ENCODE peak calls at places on chromosome 17, in nine cellular contexts. S is body of pancreas; A is neural progenitor cell; W is OCI-LY7; R is right atrium auricular region; U is CD4-positive, CD25-positive, alpha-beta regulatory T cell; O is A549; T is hepatocyte; I is endodermal cell. Y is an unnamed sample.

GRCh38 chr17:62754696-62755095 is 53.4 kb downstream of the MARCHF10 start:
- DNase-seq in S (no peak), A (no peak), W (no peak), R (no peak), U (no peak), O (no peak), T (no peak), I (peak; percentile 1), Y (no peak)

GRCh38 chr17:82837586-82838320 is 2.1 kb downstream of the ZNF750 start:
- DNase-seq in S (no peak), A (no peak), W (no peak), R (no peak), U (no peak), O (no peak), T (no peak), I (no peak), Y (no peak)

GRCh38 chr17:63454915-63455314 is 8.8 kb upstream of the CYB561 start:
- DNase-seq in S (no peak), A (no peak), W (no peak), R (no peak), U (no peak), O (no peak), T (no peak), I (no peak), Y (no peak)

GRCh38 chr17:36728030-36728991 is 126.9 kb downstream of the MRM1 start:
- DNase-seq in S (no peak), A (no peak), W (no peak), R (no peak), U (peak; percentile 16), O (no peak), T (no peak), I (peak; percentile 75), Y (no peak)

GRCh38 chr17:80826955-80827645 is 164.5 kb upstream of the CHMP6 start:
- DNase-seq in S (no peak), A (peak; percentile 39), W (no peak), R (peak; percentile 90), U (no peak), O (peak; percentile 67), T (peak; percentile 50), I (peak; percentile 83), Y (peak; percentile 91)

GRCh38 chr17:33322063-33322462 is 29.0 kb upstream of the ASIC2 start:
- DNase-seq in S (no peak), A (no peak), W (no peak), R (no peak), U (no peak), O (no peak), T (no peak), I (no peak), Y (no peak)

GRCh38 chr17:49361902-49362722 is at the start of gene ZNF652:
- DNase-seq in S (peak; percentile 98), A (peak; percentile 99), W (peak; percentile 98), R (peak; percentile 79), U (peak; percentile 97), O (peak; percentile 96), T (peak; percentile 98), I (peak; percentile 100), Y (peak; percentile 86)

GRCh38 chr17:8949061-8949622 is 16.4 kb downstream of the PIK3R5 start:
- DNase-seq in S (no peak), A (no peak), W (no peak), R (no peak), U (peak; percentile 63), O (no peak), T (no peak), I (no peak), Y (no peak)

GRCh38 chr17:15306406-15306970 is 34.9 kb downstream of the TEKT3 start:
- DNase-seq in S (no peak), A (no peak), W (no peak), R (no peak), U (no peak), O (no peak), T (no peak), I (no peak), Y (no peak)

GRCh38 chr17:63841350-63842172 is 924 bp downstream of the SMARCD2 start:
- DNase-seq in S (peak; percentile 65), A (peak; percentile 71), W (peak; percentile 61), R (peak; percentile 80), U (peak; percentile 31), O (no peak), T (peak; percentile 75), I (peak; percentile 84), Y (peak; percentile 66)

GRCh38 chr17:6084226-6085161 is 14.3 kb downstream of the WSCD1 start:
- DNase-seq in S (no peak), A (peak; percentile 80), W (no peak), R (no peak), U (no peak), O (no peak), T (no peak), I (no peak), Y (peak; percentile 76)

GRCh38 chr17:45409659-45410076 is 23.0 kb downstream of the ARHGAP27 start:
- DNase-seq in S (no peak), A (no peak), W (peak; percentile 56), R (no peak), U (peak; percentile 51), O (no peak), T (no peak), I (peak; percentile 59), Y (no peak)

GRCh38 chr17:45413498-45413923 is 19.2 kb downstream of the ARHGAP27 start:
- DNase-seq in S (no peak), A (no peak), W (no peak), R (no peak), U (no peak), O (no peak), T (peak; percentile 71), I (peak; percentile 38), Y (peak; percentile 48)

GRCh38 chr17:45410144-45411091 is 22.3 kb downstream of the ARHGAP27 start:
- DNase-seq in S (no peak), A (no peak), W (peak; percentile 84), R (no peak), U (peak; percentile 82), O (no peak), T (no peak), I (peak; percentile 62), Y (no peak)

GRCh38 chr17:45408611-45409421 is 23.9 kb downstream of the ARHGAP27 start:
- DNase-seq in S (no peak), A (no peak), W (no peak), R (no peak), U (no peak), O (no peak), T (no peak), I (peak; percentile 62), Y (no peak)

GRCh38 chr17:45411348-45412105 is 21.1 kb downstream of the ARHGAP27 start:
- DNase-seq in S (no peak), A (no peak), W (no peak), R (no peak), U (no peak), O (no peak), T (peak; percentile 63), I (peak; percentile 47), Y (peak; percentile 54)
- H3K4me1 ChIP-seq in S (no peaks in the 10 kb centered on the region), A (peaks cover 7% of the 10 kb centered on the region), W (peaks cover 64% of the 10 kb centered on the region), R (no peaks in the 10 kb centered on the region), U (peaks cover 45% of the 10 kb centered on the region), O (peaks cover 33% of the 10 kb centered on the region), T (peaks cover 39% of the 10 kb centered on the region), I (peaks cover 10% of the 10 kb centered on the region), Y (peaks cover 9% of the 10 kb centered on the region)

GRCh38 chr17:2416010-2416734 is 15.3 kb upstream of the MNT start:
- DNase-seq in S (peak; percentile 96), A (peak; percentile 90), W (peak; percentile 81), R (peak; percentile 95), U (peak; percentile 82), O (peak; percentile 84), T (peak; percentile 93), I (peak; percentile 98), Y (peak; percentile 87)
- H3K4me1 ChIP-seq in S (peaks cover 44% of the 10 kb centered on the region), A (no peaks in the 10 kb centered on the region), W (no peaks in the 10 kb centered on the region), R (no peaks in the 10 kb centered on the region), U (peaks cover 8% of the 10 kb centered on the region), O (peaks cover 7% of the 10 kb centered on the region), T (no peaks in the 10 kb centered on the region), I (no peaks in the 10 kb centered on the region), Y (peaks cover 28% of the 10 kb centered on the region)

DNA sequence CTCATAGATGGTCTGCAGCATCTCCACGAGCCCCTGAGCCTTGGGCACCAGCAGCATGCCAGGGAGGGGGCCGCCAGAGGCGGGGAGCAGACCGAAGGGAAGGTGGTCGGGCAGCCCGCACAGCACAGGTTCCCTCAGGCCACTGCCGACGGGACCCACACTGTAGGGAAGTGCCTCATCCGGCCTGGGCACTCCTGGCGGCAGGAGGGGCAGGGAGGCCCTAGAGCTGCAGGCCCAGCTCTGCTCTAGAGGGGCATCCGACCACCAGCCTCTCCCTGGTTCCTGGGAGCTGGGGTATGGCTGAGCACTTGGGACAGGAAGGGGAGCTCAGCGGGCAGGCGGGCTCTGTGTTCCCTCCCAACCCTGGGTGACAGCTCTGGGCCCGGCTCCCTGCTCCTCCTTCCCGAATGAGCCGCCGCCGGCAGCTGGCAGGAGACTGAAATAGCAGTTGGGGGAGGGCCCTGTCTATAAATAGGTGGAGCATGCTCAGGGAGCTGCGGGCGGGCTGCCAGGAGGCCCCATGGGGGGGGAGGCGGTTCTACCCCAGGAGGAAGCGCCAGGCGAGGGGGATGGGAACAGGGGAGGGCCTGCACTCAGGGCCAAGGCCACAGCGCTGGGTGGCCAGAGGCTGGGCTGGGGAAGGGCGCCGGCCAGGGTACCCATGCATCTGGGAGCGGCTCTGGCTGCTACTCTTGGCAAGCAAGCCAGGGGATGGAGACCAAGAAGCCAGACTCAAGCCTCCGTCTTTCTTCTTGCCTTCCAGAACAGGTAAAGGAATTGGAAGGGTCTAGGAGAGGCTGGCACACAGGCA is 12.4 kb downstream of the HDAC5 start:
- DNase-seq in S (peak; percentile 97), A (peak; percentile 70), W (peak; percentile 62), R (peak; percentile 98), U (peak; percentile 60), O (peak; percentile 86), T (peak; percentile 96), I (peak; percentile 97), Y (peak; percentile 99)
- H3K4me1 ChIP-seq in S (peaks cover 59% of the 10 kb centered on the region), A (peaks cover 12% of the 10 kb centered on the region), W (peaks cover 32% of the 10 kb centered on the region), R (no peaks in the 10 kb centered on the region), U (peaks cover 15% of the 10 kb centered on the region), O (peaks cover 59% of the 10 kb centered on the region), T (peaks cover 37% of the 10 kb centered on the region), I (peaks cover 10% of the 10 kb centered on the region), Y (peaks cover 97% of the 10 kb centered on the region)

GRCh38 chr17:75393523-75394331 is 11.8 kb downstream of the GRB2 start:
- DNase-seq in S (peak; percentile 98), A (peak; percentile 99), W (peak; percentile 97), R (peak; percentile 97), U (peak; percentile 89), O (peak; percentile 98), T (peak; percentile 98), I (peak; percentile 100), Y (peak; percentile 98)

GRCh38 chr17:75396025-75396424 is 9.5 kb downstream of the GRB2 start:
- DNase-seq in S (no peak), A (no peak), W (no peak), R (no peak), U (no peak), O (no peak), T (no peak), I (peak; percentile 35), Y (no peak)

GRCh38 chr17:75394332-75394918 is 11.1 kb downstream of the GRB2 start:
- DNase-seq in S (no peak), A (no peak), W (peak; percentile 43), R (no peak), U (no peak), O (peak; percentile 19), T (peak; percentile 16), I (no peak), Y (no peak)

GRCh38 chr17:75390982-75391381 is 14.5 kb downstream of the GRB2 start:
- DNase-seq in S (no peak), A (no peak), W (no peak), R (no peak), U (no peak), O (no peak), T (no peak), I (no peak), Y (no peak)

DNA sequence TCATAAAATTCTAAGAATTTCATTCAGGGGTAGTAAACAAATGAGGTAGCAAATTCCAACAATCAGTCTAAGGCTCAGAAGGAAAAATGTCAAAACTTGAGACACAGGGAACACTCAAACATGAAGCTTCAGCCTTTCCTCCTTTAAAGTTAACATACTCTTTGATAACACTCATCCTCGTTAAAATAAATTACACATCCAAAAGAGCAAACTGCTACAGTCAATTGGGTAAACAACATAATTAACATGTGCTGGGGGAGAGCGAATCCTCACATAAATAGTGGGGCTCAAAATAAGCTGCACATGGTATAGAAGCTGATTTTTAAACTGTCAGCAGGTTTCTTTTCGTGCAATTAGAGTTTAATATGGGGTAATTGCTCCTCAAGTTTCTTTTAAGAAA is 12.9 kb downstream of the GRB2 start:
- DNase-seq in S (no peak), A (no peak), W (no peak), R (no peak), U (no peak), O (no peak), T (no peak), I (peak; percentile 6), Y (no peak)
- H3K4me1 ChIP-seq in S (peaks cover 36% of the 10 kb centered on the region), A (peaks cover 26% of the 10 kb centered on the region), W (peaks cover 62% of the 10 kb centered on the region), R (no peaks in the 10 kb centered on the region), U (peaks cover 56% of the 10 kb centered on the region), O (peaks cover 30% of the 10 kb centered on the region), T (peaks cover 37% of the 10 kb centered on the region), I (peaks cover 6% of the 10 kb centered on the region), Y (peaks cover 63% of the 10 kb centered on the region)

Y was measured in gastrocnemius medialis.